ENCODE peak calls at places on chromosomes 11 and 22, in seven cellular contexts. J is mesendoderm, X is psoas muscle, C is coronary artery, Z is ovary, F is osteoblast, A is adrenal gland. O is an unnamed sample.

GRCh38 chr11:9302448-9302847 is 11.9 kb downstream of the TMEM41B start:
- DNase-seq in Z (no peak), C (no peak), F (peak), A (no peak), X (no peak), J (no peak), O (no peak)

GRCh38 chr11:100918551-100919500 is 210.8 kb downstream of the PGR start:
- DNase-seq in Z (no peak), J (no peak), X (no peak), F (no peak), C (no peak), A (no peak), O (no peak)

GRCh38 chr22:29580200-29580810 is 608 bp downstream of the NIPSNAP1 start:
- DNase-seq in F (no peak), X (no peak), Z (no peak), J (peak), A (no peak), C (no peak), O (no peak)

GRCh38 chr22:47124946-47125345 is 362.5 kb downstream of the TBC1D22A start:
- DNase-seq in F (no peak), Z (peak), X (no peak), A (no peak), J (no peak), C (no peak), O (no peak)

GRCh38 chr22:17742528-17742902 is 31.8 kb downstream of the BID start:
- DNase-seq in C (no peak), Z (peak), F (peak), J (peak), X (peak), A (peak), O (no peak)

GRCh38 chr11:74138572-74138971 is 32.2 kb downstream of the C2CD3 start:
- DNase-seq in J (peak), A (peak), X (no peak), F (peak), Z (no peak), C (no peak), O (no peak)

GRCh38 chr22:42967005-42967404 is 47.9 kb downstream of the PACSIN2 start:
- DNase-seq in A (no peak), C (no peak), F (no peak), Z (no peak), J (no peak), X (no peak), O (no peak)

GRCh38 chr11:2732261-2732939 is 32.6 kb upstream of the KCNQ1OT1 start:
- DNase-seq in C (no peak), F (peak), A (no peak), Z (no peak), J (no peak), X (peak), O (no peak)

GRCh38 chr11:12118940-12119339 is 8.6 kb downstream of the MICAL2 start:
- DNase-seq in X (no peak), C (no peak), A (no peak), Z (peak), J (no peak), F (no peak), O (no peak)

GRCh38 chr11:56292154-56292553 is at the start of gene OR8H1:
- DNase-seq in A (no peak), X (no peak), J (no peak), Z (no peak), F (no peak), C (no peak), O (no peak)

GRCh38 chr22:38315801-38316339 is 1.4 kb downstream of the CSNK1E start:
- DNase-seq in F (peak), C (no peak), X (no peak), J (no peak), Z (peak), A (no peak), O (no peak)

GRCh38 chr11:39365809-39366436 is 2093.5 kb downstream of the LRRC4C start:
- DNase-seq in C (no peak), A (no peak), J (peak), X (no peak), F (no peak), Z (no peak), O (no peak)

GRCh38 chr22:30701872-30702271 is 7.2 kb downstream of the OSBP2 start:
- DNase-seq in Z (no peak), J (no peak), X (no peak), F (peak), A (no peak), C (no peak), O (no peak)

GRCh38 chr22:23684051-23684450 is 6.8 kb upstream of the RGL4 start:
- DNase-seq in F (no peak), A (peak), J (no peak), X (peak), C (no peak), Z (peak), O (no peak)

GRCh38 chr11:17777086-17777725 is 42.6 kb downstream of the KCNC1 start:
- DNase-seq in X (peak), J (no peak), C (no peak), Z (peak), F (peak), A (no peak), O (peak)

GRCh38 chr11:69918231-69918937 is 99.2 kb upstream of the FGF3 start:
- DNase-seq in C (peak), J (no peak), Z (peak), X (peak), F (peak), A (peak), O (peak)

GRCh38 chr22:17379939-17380710 is 10.9 kb downstream of the CECR2 start:
- DNase-seq in F (no peak), A (no peak), J (peak), C (no peak), Z (no peak), X (no peak), O (no peak)

GRCh38 chr11:6633422-6634408 is 14.5 kb upstream of the TPP1 start:
- DNase-seq in Z (no peak), F (peak), X (no peak), J (no peak), C (no peak), A (no peak), O (no peak)

GRCh38 chr11:76639621-76640020 is 30.9 kb downstream of the LRRC32 start:
- DNase-seq in F (no peak), J (no peak), X (no peak), Z (no peak), C (no peak), A (no peak), O (no peak)

GRCh38 chr11:128470081-128470480 is 117.3 kb downstream of the ETS1 start:
- DNase-seq in X (no peak), Z (no peak), A (no peak), J (no peak), F (no peak), C (no peak), O (no peak)
- H3K4me3 ChIP-seq in X (no peak), Z (no peak), A (no peak), J (no peak), F (no peak), C (no peak), O (no peak)

DNA sequence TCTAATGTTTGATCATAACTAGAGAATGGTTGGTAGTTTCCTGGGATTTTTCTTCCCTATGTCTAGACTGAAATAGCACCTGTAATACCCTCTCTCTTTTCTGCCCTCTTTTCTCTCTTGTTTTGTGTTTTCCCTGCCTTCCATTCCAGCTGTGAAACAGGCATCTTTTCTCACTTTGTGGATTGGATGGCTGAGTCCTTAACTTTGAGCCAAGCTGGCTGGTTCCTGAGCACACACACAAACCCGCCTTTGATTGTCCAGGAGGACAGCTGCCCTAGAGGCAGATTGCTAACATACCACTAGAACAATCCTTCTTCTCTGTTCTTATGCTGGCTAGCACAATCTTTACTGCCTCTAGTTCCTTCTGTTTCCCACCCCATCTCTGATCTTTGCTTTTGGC is 17.7 kb downstream of the CTNND1 start:
- DNase-seq in J (peak), A (peak), C (no peak), Z (no peak), F (no peak), X (no peak), O (no peak)
- H3K27ac ChIP-seq in J (peak), A (peak), C (peak), Z (no peak), F (peak), X (peak), O (peak)

GRCh38 chr22:46044718-46045458 is 67.9 kb upstream of the WNT7B start:
- DNase-seq in A (peak), Z (peak), C (peak), F (peak), J (no peak), X (no peak), O (no peak)

GRCh38 chr22:46042786-46043185 is 65.8 kb upstream of the WNT7B start:
- DNase-seq in J (no peak), C (peak), F (peak), A (peak), Z (peak), X (no peak), O (no peak)

GRCh38 chr22:46041642-46042041 is 64.7 kb upstream of the WNT7B start:
- DNase-seq in C (peak), J (no peak), X (no peak), F (peak), A (peak), Z (no peak), O (no peak)

GRCh38 chr22:46043816-46044717 is 67.1 kb upstream of the WNT7B start:
- DNase-seq in J (peak), A (peak), C (peak), F (peak), Z (peak), X (peak), O (peak)

GRCh38 chr22:46043339-46043738 is 66.4 kb upstream of the WNT7B start:
- DNase-seq in C (peak), X (no peak), A (peak), Z (peak), J (no peak), F (no peak), O (peak)
- H3K4me3 ChIP-seq in C (peak), X (peak), A (no peak), Z (peak), J (no peak), F (peak), O (peak)

DNA sequence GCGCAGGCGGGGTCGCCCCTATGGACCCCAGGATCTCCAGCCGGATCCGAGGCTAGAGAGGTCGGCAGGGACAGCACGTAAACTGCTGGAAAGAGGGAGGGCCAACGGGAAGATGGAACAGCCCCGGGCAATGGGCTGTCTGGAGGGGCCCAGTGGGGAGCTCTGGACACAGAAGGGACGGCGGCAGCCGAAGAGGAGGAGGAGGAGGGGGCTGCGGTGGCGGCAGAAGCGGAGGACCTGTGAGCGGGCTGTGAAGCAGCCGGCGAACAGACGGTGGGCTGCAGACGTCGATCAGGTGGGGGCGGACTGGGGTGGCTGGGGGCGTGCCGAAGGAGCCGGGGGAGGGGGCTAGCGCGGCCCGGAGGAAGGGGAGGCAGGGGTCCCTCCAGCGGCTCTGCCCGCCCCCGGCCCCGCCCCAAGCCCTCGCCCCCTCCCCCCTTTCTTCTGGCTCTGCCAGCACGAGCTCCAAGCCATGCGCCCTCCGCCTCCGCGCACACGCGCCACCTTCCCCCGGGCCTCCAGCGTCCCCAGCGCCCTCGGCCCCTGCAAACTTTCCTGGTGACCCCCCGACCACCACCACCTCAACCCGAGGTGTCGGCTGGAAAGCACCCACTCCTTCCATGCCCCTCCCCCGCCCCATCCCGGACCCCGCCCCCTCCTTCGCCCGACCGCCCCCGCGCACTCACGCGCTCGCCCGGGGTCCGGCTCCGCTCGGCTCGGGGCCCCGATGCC is 432 bp downstream of the TNKS1BP1 start:
- DNase-seq in F (peak), X (peak), J (peak), A (peak), C (no peak), Z (peak), O (no peak)
- H3K27ac ChIP-seq in F (peak), X (peak), J (peak), A (peak), C (peak), Z (peak), O (peak)

GRCh38 chr11:34252015-34252414 is 105.8 kb downstream of the ABTB2 start:
- DNase-seq in F (no peak), C (no peak), A (no peak), Z (no peak), X (no peak), J (no peak), O (no peak)

GRCh38 chr11:34252651-34253050 is 105.2 kb downstream of the ABTB2 start:
- DNase-seq in J (no peak), A (no peak), Z (no peak), C (no peak), F (no peak), X (no peak), O (no peak)

GRCh38 chr11:34251640-34251980 is 106.2 kb downstream of the ABTB2 start:
- DNase-seq in Z (no peak), F (peak), A (no peak), X (no peak), C (no peak), J (no peak), O (no peak)

GRCh38 chr11:34249439-34250073 is 108.3 kb downstream of the ABTB2 start:
- DNase-seq in J (no peak), C (peak), Z (no peak), X (no peak), F (no peak), A (no peak), O (no peak)

GRCh38 chr11:34250732-34251639 is 106.8 kb downstream of the ABTB2 start:
- DNase-seq in X (peak), Z (no peak), F (peak), C (peak), J (peak), A (no peak), O (peak)
- H3K4me3 ChIP-seq in X (peak), Z (no peak), F (peak), C (peak), J (no peak), A (no peak), O (peak)

DNA sequence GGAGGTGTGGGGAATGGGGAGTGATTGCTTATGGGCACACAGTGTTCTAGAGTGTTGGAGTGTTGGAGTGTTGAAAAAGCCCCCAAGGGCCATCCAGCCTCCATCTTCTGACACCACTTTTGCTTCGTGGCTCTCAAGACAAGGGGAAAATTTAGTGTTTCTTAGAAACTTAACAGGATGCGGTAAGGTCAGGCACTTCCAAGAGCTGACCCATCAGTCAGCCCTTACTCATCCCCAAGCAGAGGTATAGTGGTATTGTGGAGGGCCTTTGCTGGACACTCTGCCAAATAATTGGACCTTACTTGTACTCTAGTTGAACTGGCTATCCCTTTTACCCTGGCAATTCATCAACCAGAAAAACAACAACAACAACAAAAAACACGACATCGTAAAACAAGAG is 14.8 kb upstream of the ALDH3B2 start:
- DNase-seq in X (no peak), Z (no peak), A (no peak), F (no peak), J (no peak), C (no peak), O (no peak)
- H3K27ac ChIP-seq in X (no peak), Z (no peak), A (no peak), F (no peak), J (no peak), C (no peak), O (no peak)

GRCh38 chr22:19143212-19143611 is 1.2 kb downstream of the ESS2 start:
- DNase-seq in A (no peak), Z (no peak), C (no peak), X (no peak), F (peak), J (no peak), O (no peak)
- H3K4me3 ChIP-seq in A (no peak), Z (peak), C (peak), X (peak), F (peak), J (no peak), O (no peak)

O was measured in tibial artery.